ENCODE peak calls at places on chromosomes 11 and 22, in six cellular contexts. One of them, this sample, is unnamed.

GRCh38 chr11:45983471-45983845 is 61.0 kb downstream of the LARGE2 start:
- DNase-seq in mucosa of descending colon: no peak
- DNase-seq in neural crest cell: no peak
- DNase-seq in progenitor cell of endocrine pancreas: no peak
- DNase-seq in stimulated activated CD4-positive, alpha-beta T cell treated with anti-CD3 and anti-CD28 coated beads, Interleukin-4, amount 100 ng/mL, for 48 hours: no peak
- DNase-seq in astrocyte of the cerebellum: no peak
- DNase-seq in this sample: no peak

GRCh38 chr11:68020575-68020974 is 9.9 kb upstream of the NDUFS8 start:
- DNase-seq in mucosa of descending colon: no peak
- DNase-seq in astrocyte of the cerebellum: no peak
- DNase-seq in progenitor cell of endocrine pancreas: no peak
- DNase-seq in stimulated activated CD4-positive, alpha-beta T cell treated with anti-CD3 and anti-CD28 coated beads, Interleukin-4, amount 100 ng/mL, for 48 hours: no peak
- DNase-seq in neural crest cell: no peak
- DNase-seq in this sample: no peak

GRCh38 chr11:65781962-65782815 is 1.4 kb upstream of the AP5B1 start:
- DNase-seq in stimulated activated CD4-positive, alpha-beta T cell treated with anti-CD3 and anti-CD28 coated beads, Interleukin-4, amount 100 ng/mL, for 48 hours: no peak
- DNase-seq in astrocyte of the cerebellum: no peak
- DNase-seq in progenitor cell of endocrine pancreas: no peak
- DNase-seq in neural crest cell: no peak
- DNase-seq in mucosa of descending colon: peak
- DNase-seq in this sample: no peak

GRCh38 chr22:31451709-31452571 is 37.7 kb downstream of the EIF4ENIF1 start:
- DNase-seq in neural crest cell: no peak
- DNase-seq in progenitor cell of endocrine pancreas: no peak
- DNase-seq in mucosa of descending colon: no peak
- DNase-seq in stimulated activated CD4-positive, alpha-beta T cell treated with anti-CD3 and anti-CD28 coated beads, Interleukin-4, amount 100 ng/mL, for 48 hours: no peak
- DNase-seq in astrocyte of the cerebellum: peak
- DNase-seq in this sample: peak

GRCh38 chr22:24525416-24526037 is 29.4 kb downstream of the GUCD1 start:
- DNase-seq in astrocyte of the cerebellum: peak
- DNase-seq in neural crest cell: peak
- DNase-seq in progenitor cell of endocrine pancreas: peak
- DNase-seq in stimulated activated CD4-positive, alpha-beta T cell treated with anti-CD3 and anti-CD28 coated beads, Interleukin-4, amount 100 ng/mL, for 48 hours: peak
- DNase-seq in mucosa of descending colon: peak
- DNase-seq in this sample: peak

GRCh38 chr11:126594921-126595367 is 239.5 kb downstream of the ST3GAL4 start:
- DNase-seq in stimulated activated CD4-positive, alpha-beta T cell treated with anti-CD3 and anti-CD28 coated beads, Interleukin-4, amount 100 ng/mL, for 48 hours: no peak
- DNase-seq in progenitor cell of endocrine pancreas: no peak
- DNase-seq in astrocyte of the cerebellum: no peak
- DNase-seq in mucosa of descending colon: no peak
- DNase-seq in neural crest cell: no peak
- DNase-seq in this sample: no peak

GRCh38 chr11:133082453-133082781 is 449.9 kb downstream of the OPCML start:
- DNase-seq in astrocyte of the cerebellum: no peak
- DNase-seq in mucosa of descending colon: no peak
- DNase-seq in neural crest cell: no peak
- DNase-seq in stimulated activated CD4-positive, alpha-beta T cell treated with anti-CD3 and anti-CD28 coated beads, Interleukin-4, amount 100 ng/mL, for 48 hours: no peak
- DNase-seq in progenitor cell of endocrine pancreas: no peak
- DNase-seq in this sample: peak

GRCh38 chr11:112281776-112282175 is 21.1 kb upstream of the PLET1 start:
- DNase-seq in mucosa of descending colon: peak
- DNase-seq in stimulated activated CD4-positive, alpha-beta T cell treated with anti-CD3 and anti-CD28 coated beads, Interleukin-4, amount 100 ng/mL, for 48 hours: no peak
- DNase-seq in neural crest cell: no peak
- DNase-seq in astrocyte of the cerebellum: no peak
- DNase-seq in progenitor cell of endocrine pancreas: no peak
- DNase-seq in this sample: peak

GRCh38 chr11:135027461-135027860 is 615.4 kb upstream of the B3GAT1 start:
- DNase-seq in astrocyte of the cerebellum: peak
- DNase-seq in stimulated activated CD4-positive, alpha-beta T cell treated with anti-CD3 and anti-CD28 coated beads, Interleukin-4, amount 100 ng/mL, for 48 hours: peak
- DNase-seq in neural crest cell: peak
- DNase-seq in progenitor cell of endocrine pancreas: peak
- DNase-seq in mucosa of descending colon: peak
- DNase-seq in this sample: no peak

GRCh38 chr11:55661901-55662300 is at the start of gene OR4C6:
- DNase-seq in neural crest cell: no peak
- DNase-seq in astrocyte of the cerebellum: no peak
- DNase-seq in mucosa of descending colon: no peak
- DNase-seq in progenitor cell of endocrine pancreas: no peak
- DNase-seq in stimulated activated CD4-positive, alpha-beta T cell treated with anti-CD3 and anti-CD28 coated beads, Interleukin-4, amount 100 ng/mL, for 48 hours: no peak
- DNase-seq in this sample: no peak

GRCh38 chr11:116062526-116063171 is 558.4 kb upstream of the CADM1 start:
- DNase-seq in mucosa of descending colon: no peak
- DNase-seq in neural crest cell: no peak
- DNase-seq in astrocyte of the cerebellum: no peak
- DNase-seq in progenitor cell of endocrine pancreas: no peak
- DNase-seq in stimulated activated CD4-positive, alpha-beta T cell treated with anti-CD3 and anti-CD28 coated beads, Interleukin-4, amount 100 ng/mL, for 48 hours: no peak
- DNase-seq in this sample: no peak

GRCh38 chr11:58923300-58923788 is 15.9 kb upstream of the GLYATL1 start:
- DNase-seq in stimulated activated CD4-positive, alpha-beta T cell treated with anti-CD3 and anti-CD28 coated beads, Interleukin-4, amount 100 ng/mL, for 48 hours: no peak
- DNase-seq in astrocyte of the cerebellum: peak
- DNase-seq in progenitor cell of endocrine pancreas: no peak
- DNase-seq in neural crest cell: no peak
- DNase-seq in mucosa of descending colon: no peak
- DNase-seq in this sample: peak

GRCh38 chr11:133082851-133083488 is 449.3 kb downstream of the OPCML start:
- DNase-seq in mucosa of descending colon: peak
- DNase-seq in stimulated activated CD4-positive, alpha-beta T cell treated with anti-CD3 and anti-CD28 coated beads, Interleukin-4, amount 100 ng/mL, for 48 hours: peak
- DNase-seq in neural crest cell: peak
- DNase-seq in astrocyte of the cerebellum: no peak
- DNase-seq in progenitor cell of endocrine pancreas: peak
- DNase-seq in this sample: peak

GRCh38 chr11:108559340-108559739 is 34.2 kb downstream of the EXPH5 start:
- DNase-seq in mucosa of descending colon: no peak
- DNase-seq in stimulated activated CD4-positive, alpha-beta T cell treated with anti-CD3 and anti-CD28 coated beads, Interleukin-4, amount 100 ng/mL, for 48 hours: no peak
- DNase-seq in neural crest cell: no peak
- DNase-seq in astrocyte of the cerebellum: peak
- DNase-seq in progenitor cell of endocrine pancreas: no peak
- DNase-seq in this sample: no peak

GRCh38 chr11:124233376-124233775 is 7.5 kb upstream of the OR8G1 start:
- DNase-seq in astrocyte of the cerebellum: no peak
- DNase-seq in mucosa of descending colon: no peak
- DNase-seq in stimulated activated CD4-positive, alpha-beta T cell treated with anti-CD3 and anti-CD28 coated beads, Interleukin-4, amount 100 ng/mL, for 48 hours: no peak
- DNase-seq in neural crest cell: no peak
- DNase-seq in progenitor cell of endocrine pancreas: no peak
- DNase-seq in this sample: no peak

GRCh38 chr22:20550851-20551744 is 43.7 kb downstream of the MED15 start:
- DNase-seq in mucosa of descending colon: no peak
- DNase-seq in progenitor cell of endocrine pancreas: no peak
- DNase-seq in astrocyte of the cerebellum: no peak
- DNase-seq in neural crest cell: peak
- DNase-seq in stimulated activated CD4-positive, alpha-beta T cell treated with anti-CD3 and anti-CD28 coated beads, Interleukin-4, amount 100 ng/mL, for 48 hours: peak
- DNase-seq in this sample: no peak

GRCh38 chr11:77322506-77322905 is 21.0 kb upstream of the GDPD4 start:
- DNase-seq in progenitor cell of endocrine pancreas: no peak
- DNase-seq in mucosa of descending colon: no peak
- DNase-seq in astrocyte of the cerebellum: peak
- DNase-seq in stimulated activated CD4-positive, alpha-beta T cell treated with anti-CD3 and anti-CD28 coated beads, Interleukin-4, amount 100 ng/mL, for 48 hours: no peak
- DNase-seq in neural crest cell: no peak
- DNase-seq in this sample: no peak

GRCh38 chr11:36361472-36361871 is 65.4 kb downstream of the PRR5L start:
- DNase-seq in astrocyte of the cerebellum: no peak
- DNase-seq in neural crest cell: no peak
- DNase-seq in stimulated activated CD4-positive, alpha-beta T cell treated with anti-CD3 and anti-CD28 coated beads, Interleukin-4, amount 100 ng/mL, for 48 hours: no peak
- DNase-seq in progenitor cell of endocrine pancreas: no peak
- DNase-seq in mucosa of descending colon: no peak
- DNase-seq in this sample: no peak

GRCh38 chr11:134373591-134374052 is 38.4 kb downstream of the B3GAT1 start:
- DNase-seq in astrocyte of the cerebellum: no peak
- DNase-seq in progenitor cell of endocrine pancreas: no peak
- DNase-seq in stimulated activated CD4-positive, alpha-beta T cell treated with anti-CD3 and anti-CD28 coated beads, Interleukin-4, amount 100 ng/mL, for 48 hours: no peak
- DNase-seq in neural crest cell: no peak
- DNase-seq in mucosa of descending colon: peak
- DNase-seq in this sample: no peak

GRCh38 chr22:41780714-41781507 is 19.6 kb upstream of the CCDC134 start:
- DNase-seq in neural crest cell: no peak
- DNase-seq in mucosa of descending colon: peak
- DNase-seq in progenitor cell of endocrine pancreas: no peak
- DNase-seq in astrocyte of the cerebellum: no peak
- DNase-seq in stimulated activated CD4-positive, alpha-beta T cell treated with anti-CD3 and anti-CD28 coated beads, Interleukin-4, amount 100 ng/mL, for 48 hours: peak
- DNase-seq in this sample: peak

GRCh38 chr11:71307811-71308645 is 55.7 kb upstream of the SHANK2 start:
- DNase-seq in progenitor cell of endocrine pancreas: no peak
- DNase-seq in mucosa of descending colon: no peak
- DNase-seq in astrocyte of the cerebellum: no peak
- DNase-seq in neural crest cell: no peak
- DNase-seq in stimulated activated CD4-positive, alpha-beta T cell treated with anti-CD3 and anti-CD28 coated beads, Interleukin-4, amount 100 ng/mL, for 48 hours: no peak
- DNase-seq in this sample: peak